ENCODE peak calls at places on chromosome 16, in six cellular contexts. B, X, D, F, A and J are unnamed samples.

GRCh38 chr16:24255446-24256352 is at the start of gene CACNG3:
- DNase-seq in B (peak; percentile 82), X (no peak), A (peak; percentile 47), D (peak; percentile 46), F (peak; percentile 3), J (peak; percentile 29)

GRCh38 chr16:12191102-12191501 is 214.6 kb downstream of the SNX29 start:
- DNase-seq in X (no peak), D (no peak), A (no peak), F (no peak), B (no peak), J (no peak)

GRCh38 chr16:51110618-51111234 is 40.3 kb downstream of the SALL1 start:
- DNase-seq in F (no peak), D (no peak), X (no peak), A (no peak), B (no peak), J (no peak)

GRCh38 chr16:78179666-78180065 is 80.2 kb downstream of the WWOX start:
- DNase-seq in B (no peak), D (no peak), F (no peak), X (no peak), A (no peak), J (no peak)

GRCh38 chr16:61323456-61323855 is 712.8 kb downstream of the CDH8 start:
- DNase-seq in X (no peak), A (no peak), F (no peak), D (peak; percentile 0), B (no peak), J (no peak)

GRCh38 chr16:10949424-10949970 is 5.1 kb downstream of the CLEC16A start:
- DNase-seq in A (peak; percentile 75), F (peak; percentile 64), X (no peak), B (peak; percentile 48), D (peak; percentile 39), J (no peak)

GRCh38 chr16:286491-287297 is 3.7 kb downstream of the PDIA2 start:
- DNase-seq in X (no peak), D (no peak), B (no peak), F (no peak), A (no peak), J (no peak)

GRCh38 chr16:74999683-75000480 is 1.1 kb downstream of the ZNRF1 start:
- DNase-seq in X (no peak), B (no peak), D (peak; percentile 57), A (peak; percentile 80), F (no peak), J (peak; percentile 77)

GRCh38 chr16:31201511-31202401 is 804 bp downstream of the PYCARD start:
- DNase-seq in X (no peak), B (no peak), A (peak; percentile 60), F (no peak), D (peak; percentile 22), J (no peak)

GRCh38 chr16:86758932-86759331 is 180.6 kb downstream of the FOXL1 start:
- DNase-seq in X (no peak), D (no peak), F (no peak), B (no peak), A (no peak), J (no peak)

GRCh38 chr16:83143788-83144187 is 517.0 kb downstream of the CDH13 start:
- DNase-seq in A (no peak), X (no peak), F (no peak), B (no peak), D (peak; percentile 91), J (peak; percentile 41)

GRCh38 chr16:2027024-2028010 is 615 bp downstream of the NHERF2 start:
- DNase-seq in X (no peak), F (peak; percentile 48), A (no peak), B (no peak), D (peak; percentile 64), J (peak; percentile 55)

GRCh38 chr16:24098896-24099295 is 157.2 kb upstream of the CACNG3 start:
- DNase-seq in X (no peak), B (peak; percentile 57), A (no peak), D (no peak), F (no peak), J (no peak)

GRCh38 chr16:71626858-71627213 is 852 bp downstream of the MARVELD3 start:
- DNase-seq in F (no peak), A (no peak), D (no peak), X (no peak), B (no peak), J (no peak)

GRCh38 chr16:72894291-72895151 is 153.4 kb downstream of the ZFHX3 start:
- DNase-seq in B (no peak), D (peak; percentile 60), F (peak; percentile 21), A (no peak), X (no peak), J (peak; percentile 70)

GRCh38 chr16:12024429-12024828 is 47.9 kb downstream of the SNX29 start:
- DNase-seq in F (no peak), D (no peak), X (no peak), A (no peak), B (no peak), J (no peak)

GRCh38 chr16:77584205-77584859 is 138.0 kb upstream of the NUDT7 start:
- DNase-seq in X (peak; percentile 41), B (peak; percentile 42), F (peak; percentile 74), D (peak; percentile 58), A (no peak), J (peak; percentile 82)

GRCh38 chr16:59527206-59527997 is 793.3 kb upstream of the GOT2 start:
- DNase-seq in D (peak; percentile 88), F (peak; percentile 63), B (no peak), A (no peak), X (no peak), J (peak; percentile 78)

GRCh38 chr16:57600048-57600835 is 28.2 kb upstream of the ADGRG1 start:
- DNase-seq in F (peak; percentile 21), B (peak; percentile 59), X (no peak), A (no peak), D (no peak), J (peak; percentile 21)

GRCh38 chr16:89052824-89053724 is 40.6 kb upstream of the ACSF3 start:
- DNase-seq in D (peak; percentile 52), B (no peak), X (no peak), F (peak; percentile 10), A (peak; percentile 10), J (no peak)

GRCh38 chr16:13060932-13061331 is 159.5 kb downstream of the SHISA9 start:
- DNase-seq in A (no peak), D (no peak), X (no peak), B (no peak), F (no peak), J (no peak)

GRCh38 chr16:752008-752315 is 8.6 kb upstream of the MSLN start:
- DNase-seq in B (peak; percentile 61), A (no peak), F (no peak), D (no peak), X (no peak), J (no peak)

GRCh38 chr16:10862432-10862831 is 14.6 kb upstream of the CIITA start:
- DNase-seq in A (no peak), D (peak; percentile 92), X (peak; percentile 17), B (no peak), F (peak; percentile 82), J (peak; percentile 12)

GRCh38 chr16:21236831-21237230 is 3.3 kb downstream of the ANKS4B start:
- DNase-seq in D (no peak), F (no peak), X (no peak), A (no peak), B (no peak), J (no peak)

GRCh38 chr16:21239646-21240045 is 6.1 kb downstream of the ANKS4B start:
- DNase-seq in B (no peak), D (no peak), X (no peak), F (no peak), A (no peak), J (no peak)

GRCh38 chr16:21233045-21233520 is 416 bp upstream of the ANKS4B start:
- DNase-seq in D (no peak), F (no peak), B (no peak), A (no peak), X (no peak), J (no peak)

GRCh38 chr16:21233521-21234150 is at the start of gene ANKS4B:
- DNase-seq in A (no peak), F (no peak), D (no peak), X (no peak), B (no peak), J (no peak)

GRCh38 chr16:21235199-21235585 is 1.7 kb downstream of the ANKS4B start:
- DNase-seq in D (no peak), X (no peak), B (no peak), F (no peak), A (no peak), J (no peak)
- H3K4me3 ChIP-seq in D (no peak overlapping the region), X (no peak overlapping the region), B (no peak overlapping the region), F (no peak overlapping the region), A (no peak overlapping the region), J (no peak overlapping the region)

GRCh38 chr16:80277182-80277581 is 263.6 kb upstream of the DYNLRB2 start:
- DNase-seq in X (no peak), A (no peak), D (no peak), B (peak; percentile 13), F (no peak), J (no peak)
- H3K4me3 ChIP-seq in X (no peak overlapping the region), A (no peak overlapping the region), D (no peak overlapping the region), B (no peak overlapping the region), F (no peak overlapping the region), J (no peak overlapping the region)

DNA sequence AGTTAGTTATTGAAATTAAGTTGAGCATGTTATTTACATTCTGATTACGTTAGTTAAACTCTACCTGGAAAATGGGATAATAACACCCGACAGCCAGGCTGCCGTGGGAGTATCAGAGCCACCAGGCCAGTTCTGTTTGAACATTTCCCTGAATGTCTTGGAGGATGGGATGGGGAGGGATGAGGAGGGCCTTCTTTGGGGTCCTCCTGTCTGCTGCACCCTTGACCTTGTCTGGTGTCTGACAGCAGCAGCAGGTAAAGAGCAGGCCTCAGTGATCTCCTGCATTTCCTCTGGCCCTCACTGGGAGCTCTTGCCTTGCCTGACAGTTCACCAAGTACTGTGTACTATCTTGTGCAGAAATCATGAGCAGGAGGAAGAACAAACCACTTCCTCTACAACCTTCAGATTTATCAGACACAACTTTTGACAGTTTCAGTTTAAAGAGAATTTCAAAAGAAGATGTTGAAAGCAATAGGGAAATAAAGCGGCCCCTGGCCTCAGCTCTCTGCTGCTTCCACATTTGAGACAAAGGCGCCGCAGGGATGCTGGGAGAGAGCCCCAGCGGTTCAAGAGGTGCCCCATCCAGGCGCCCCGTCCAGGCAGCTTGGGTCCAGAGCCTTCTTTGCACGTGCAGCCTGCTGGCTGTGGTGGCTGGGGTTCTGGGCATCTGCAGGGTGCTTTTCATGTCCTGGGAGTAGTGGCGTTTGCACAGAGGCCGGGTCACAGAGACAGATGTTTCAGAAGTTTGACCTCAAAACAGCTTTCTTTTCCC is 25.3 kb downstream of the CMIP start:
- DNase-seq in B (no peak), F (no peak), A (peak; percentile 56), X (no peak), D (no peak), J (no peak)
- H3K4me3 ChIP-seq in B (no peak overlapping the region), F (no peak overlapping the region), A (no peak overlapping the region), X (no peak overlapping the region), D (no peak overlapping the region), J (no peak overlapping the region)

GRCh38 chr16:3158498-3159314 is 23.9 kb downstream of the ZNF213 start:
- DNase-seq in A (peak; percentile 98), B (no peak), X (no peak), F (peak; percentile 84), D (peak; percentile 86), J (peak; percentile 91)

GRCh38 chr16:3165111-3165822 is 22.7 kb upstream of the OR1F1 start:
- DNase-seq in D (no peak), X (no peak), F (no peak), A (no peak), B (no peak), J (no peak)

GRCh38 chr16:3158014-3158497 is 23.2 kb downstream of the ZNF213 start:
- DNase-seq in D (no peak), X (no peak), F (no peak), B (no peak), A (no peak), J (peak; percentile 47)

GRCh38 chr16:3164121-3164991 is 23.6 kb upstream of the OR1F1 start:
- DNase-seq in B (no peak), A (no peak), D (no peak), X (no peak), F (no peak), J (no peak)

GRCh38 chr16:3161235-3162018 is 26.6 kb upstream of the OR1F1 start:
- DNase-seq in D (no peak), A (no peak), F (no peak), X (no peak), B (no peak), J (no peak)
- H3K4me3 ChIP-seq in D (no peak overlapping the region), A (no peak overlapping the region), F (no peak overlapping the region), X (peak overlapping the region; percentile 76), B (peak overlapping the region; percentile 39), J (no peak overlapping the region)